ENCODE peak calls at places on chromosomes 7 and 10, in six cellular contexts. One of them, this sample, is unnamed.

GRCh38 chr7:5476001-5476400 is 52.4 kb upstream of the TNRC18 start:
- DNase-seq in K562: no peak
- DNase-seq in GM12878: no peak
- DNase-seq in HepG2: no peak
- DNase-seq in H1: no peak
- DNase-seq in HCT116: no peak
- DNase-seq in this sample: no peak

GRCh38 chr10:90222372-90222771 is 521.0 kb downstream of the KIF20B start:
- DNase-seq in K562: no peak
- DNase-seq in GM12878: no peak
- DNase-seq in HepG2: no peak
- DNase-seq in HCT116: peak; percentile 45
- DNase-seq in H1: no peak
- DNase-seq in this sample: no peak

GRCh38 chr10:96470108-96470743 is 43.5 kb downstream of the TLL2 start:
- DNase-seq in H1: no peak
- DNase-seq in GM12878: no peak
- DNase-seq in HepG2: peak; percentile 18
- DNase-seq in K562: peak; percentile 47
- DNase-seq in HCT116: peak; percentile 24
- DNase-seq in this sample: no peak

GRCh38 chr10:124126139-124126538 is 32.7 kb upstream of the CHST15 start:
- DNase-seq in H1: no peak
- DNase-seq in HepG2: no peak
- DNase-seq in K562: no peak
- DNase-seq in GM12878: no peak
- DNase-seq in HCT116: no peak
- DNase-seq in this sample: no peak

GRCh38 chr7:139916717-139917395 is 87.8 kb downstream of the TBXAS1 start:
- DNase-seq in GM12878: peak; percentile 82
- DNase-seq in HepG2: no peak
- DNase-seq in H1: no peak
- DNase-seq in HCT116: no peak
- DNase-seq in K562: no peak
- DNase-seq in this sample: no peak

GRCh38 chr7:24573554-24574338 is 494 bp downstream of the PALS2 start:
- DNase-seq in GM12878: no peak
- DNase-seq in HCT116: no peak
- DNase-seq in HepG2: peak; percentile 14
- DNase-seq in K562: peak; percentile 71
- DNase-seq in H1: no peak
- DNase-seq in this sample: peak; percentile 52

GRCh38 chr10:112202561-112203241 is 19.1 kb upstream of the GPAM start:
- DNase-seq in GM12878: peak; percentile 28
- DNase-seq in H1: no peak
- DNase-seq in HCT116: peak; percentile 40
- DNase-seq in HepG2: peak; percentile 41
- DNase-seq in K562: no peak
- DNase-seq in this sample: no peak

GRCh38 chr7:133484135-133484534 is 231.3 kb downstream of the EXOC4 start:
- DNase-seq in HepG2: no peak
- DNase-seq in H1: no peak
- DNase-seq in GM12878: no peak
- DNase-seq in K562: no peak
- DNase-seq in HCT116: no peak
- DNase-seq in this sample: no peak

GRCh38 chr7:87935373-87935706 is 1.3 kb downstream of the ADAM22 start:
- DNase-seq in K562: no peak
- DNase-seq in H1: no peak
- DNase-seq in HepG2: no peak
- DNase-seq in GM12878: no peak
- DNase-seq in HCT116: no peak
- DNase-seq in this sample: no peak

GRCh38 chr7:7984424-7984823 is 15.8 kb downstream of the GLCCI1 start:
- DNase-seq in H1: no peak
- DNase-seq in HCT116: no peak
- DNase-seq in HepG2: no peak
- DNase-seq in K562: no peak
- DNase-seq in GM12878: no peak
- DNase-seq in this sample: no peak

GRCh38 chr10:12434277-12434676 is 84.9 kb downstream of the CAMK1D start:
- DNase-seq in K562: no peak
- DNase-seq in HCT116: no peak
- DNase-seq in H1: no peak
- DNase-seq in GM12878: no peak
- DNase-seq in HepG2: no peak
- DNase-seq in this sample: no peak

GRCh38 chr7:151715661-151716338 is 161.1 kb downstream of the PRKAG2 start:
- DNase-seq in HepG2: no peak
- DNase-seq in H1: no peak
- DNase-seq in HCT116: no peak
- DNase-seq in K562: no peak
- DNase-seq in GM12878: no peak
- DNase-seq in this sample: no peak

GRCh38 chr10:17655567-17656146 is 11.7 kb downstream of the STAM start:
- DNase-seq in H1: no peak
- DNase-seq in HCT116: no peak
- DNase-seq in GM12878: peak; percentile 64
- DNase-seq in HepG2: peak; percentile 67
- DNase-seq in K562: peak; percentile 24
- DNase-seq in this sample: no peak

GRCh38 chr10:30435068-30435422 is 1.1 kb downstream of the MAP3K8 start:
- DNase-seq in GM12878: no peak
- DNase-seq in HCT116: no peak
- DNase-seq in K562: no peak
- DNase-seq in H1: no peak
- DNase-seq in HepG2: no peak
- DNase-seq in this sample: no peak

GRCh38 chr10:99784731-99785441 is 2.4 kb downstream of the ABCC2 start:
- DNase-seq in HCT116: no peak
- DNase-seq in HepG2: peak; percentile 59
- DNase-seq in H1: no peak
- DNase-seq in K562: peak; percentile 32
- DNase-seq in GM12878: no peak
- DNase-seq in this sample: no peak

GRCh38 chr10:74824184-74825032 is 2.0 kb upstream of the KAT6B start:
- DNase-seq in HepG2: peak; percentile 15
- DNase-seq in HCT116: no peak
- DNase-seq in K562: peak; percentile 30
- DNase-seq in GM12878: no peak
- DNase-seq in H1: no peak
- DNase-seq in this sample: no peak

GRCh38 chr7:98870071-98870651 is 347 bp upstream of the TMEM130 start:
- DNase-seq in HepG2: no peak
- DNase-seq in K562: peak; percentile 68
- DNase-seq in H1: peak; percentile 47
- DNase-seq in HCT116: no peak
- DNase-seq in GM12878: peak; percentile 31
- DNase-seq in this sample: no peak

GRCh38 chr7:98870807-98871491 is 1.1 kb upstream of the TMEM130 start:
- DNase-seq in HepG2: no peak
- DNase-seq in H1: no peak
- DNase-seq in K562: no peak
- DNase-seq in GM12878: no peak
- DNase-seq in HCT116: no peak
- DNase-seq in this sample: no peak

GRCh38 chr7:98868450-98868849 is 1.4 kb downstream of the TMEM130 start:
- DNase-seq in HCT116: no peak
- DNase-seq in H1: no peak
- DNase-seq in GM12878: no peak
- DNase-seq in HepG2: no peak
- DNase-seq in K562: no peak
- DNase-seq in this sample: no peak

GRCh38 chr7:98869001-98869373 is 827 bp downstream of the TMEM130 start:
- DNase-seq in HepG2: no peak
- DNase-seq in H1: no peak
- DNase-seq in K562: no peak
- DNase-seq in GM12878: no peak
- DNase-seq in HCT116: no peak
- DNase-seq in this sample: no peak

GRCh38 chr7:98869374-98870070 is at the start of gene TMEM130:
- DNase-seq in H1: no peak
- DNase-seq in HepG2: no peak
- DNase-seq in HCT116: no peak
- DNase-seq in GM12878: no peak
- DNase-seq in K562: no peak
- DNase-seq in this sample: no peak
- TF ChIP-seq YY1 in H1: no peak
- TF ChIP-seq YY1 in HepG2: no peak
- TF ChIP-seq YY1 in HCT116: no peak
- TF ChIP-seq YY1 in GM12878: no peak
- TF ChIP-seq YY1 in K562: no peak
- TF ChIP-seq YY1 in this sample: no peak

GRCh38 chr10:35136263-35136815 is 9.7 kb downstream of the CREM start:
- DNase-seq in K562: no peak
- DNase-seq in HepG2: no peak
- DNase-seq in H1: no peak
- DNase-seq in HCT116: no peak
- DNase-seq in GM12878: peak; percentile 66
- DNase-seq in this sample: no peak

GRCh38 chr10:35132727-35133126 is 6.1 kb downstream of the CREM start:
- DNase-seq in HCT116: no peak
- DNase-seq in H1: no peak
- DNase-seq in GM12878: no peak
- DNase-seq in HepG2: no peak
- DNase-seq in K562: no peak
- DNase-seq in this sample: no peak

GRCh38 chr10:35130588-35131146 is 4.0 kb downstream of the CREM start:
- DNase-seq in GM12878: no peak
- DNase-seq in HCT116: no peak
- DNase-seq in K562: no peak
- DNase-seq in HepG2: no peak
- DNase-seq in H1: no peak
- DNase-seq in this sample: no peak

GRCh38 chr10:35135861-35136260 is 9.2 kb downstream of the CREM start:
- DNase-seq in GM12878: no peak
- DNase-seq in K562: no peak
- DNase-seq in H1: no peak
- DNase-seq in HepG2: no peak
- DNase-seq in HCT116: no peak
- DNase-seq in this sample: no peak

DNA sequence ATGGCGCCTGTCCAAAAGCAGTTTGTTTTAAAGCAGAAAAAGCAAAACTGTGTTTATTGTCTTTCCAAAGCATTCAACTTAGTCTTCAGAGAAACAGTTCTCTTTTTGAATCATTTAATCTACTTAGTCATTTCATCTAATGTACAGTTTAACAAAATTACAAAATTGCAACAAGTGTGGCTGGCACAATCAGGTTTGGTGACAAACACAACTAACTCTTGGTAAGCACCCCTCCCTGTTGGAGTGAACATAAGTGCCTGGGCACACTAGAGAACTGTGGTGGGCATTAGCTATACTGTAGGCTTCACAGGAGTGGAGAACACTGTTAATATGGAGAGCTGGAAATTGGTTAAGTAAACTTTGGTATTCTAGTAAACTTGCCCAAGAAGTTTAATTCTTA is 6.9 kb downstream of the CREM start:
- DNase-seq in GM12878: no peak
- DNase-seq in HCT116: no peak
- DNase-seq in HepG2: no peak
- DNase-seq in H1: no peak
- DNase-seq in K562: no peak
- DNase-seq in this sample: no peak
- H3K4me1 ChIP-seq in GM12878: peaks cover 28% of the 10 kb centered on the region
- H3K4me1 ChIP-seq in HCT116: peaks cover 3% of the 10 kb centered on the region
- H3K4me1 ChIP-seq in HepG2: peaks cover 19% of the 10 kb centered on the region
- H3K4me1 ChIP-seq in H1: no peaks in the 10 kb centered on the region
- H3K4me1 ChIP-seq in K562: no peaks in the 10 kb centered on the region
- H3K4me1 ChIP-seq in this sample: no peaks in the 10 kb centered on the region

GRCh38 chr10:68597407-68597806 is 37.3 kb downstream of the TET1 start:
- DNase-seq in K562: no peak
- DNase-seq in HepG2: no peak
- DNase-seq in HCT116: no peak
- DNase-seq in GM12878: no peak
- DNase-seq in H1: no peak
- DNase-seq in this sample: no peak

GRCh38 chr10:68601490-68602265 is 41.5 kb downstream of the TET1 start:
- DNase-seq in HCT116: no peak
- DNase-seq in HepG2: no peak
- DNase-seq in H1: no peak
- DNase-seq in K562: no peak
- DNase-seq in GM12878: peak; percentile 8
- DNase-seq in this sample: no peak

GRCh38 chr10:68598978-68599753 is 39.0 kb downstream of the TET1 start:
- DNase-seq in GM12878: no peak
- DNase-seq in HCT116: no peak
- DNase-seq in K562: peak; percentile 45
- DNase-seq in H1: no peak
- DNase-seq in HepG2: peak; percentile 56
- DNase-seq in this sample: no peak

GRCh38 chr10:68600041-68600778 is 40.1 kb downstream of the TET1 start:
- DNase-seq in HepG2: peak; percentile 95
- DNase-seq in K562: peak; percentile 68
- DNase-seq in H1: peak; percentile 82
- DNase-seq in HCT116: peak; percentile 70
- DNase-seq in GM12878: peak; percentile 48
- DNase-seq in this sample: peak; percentile 89

DNA sequence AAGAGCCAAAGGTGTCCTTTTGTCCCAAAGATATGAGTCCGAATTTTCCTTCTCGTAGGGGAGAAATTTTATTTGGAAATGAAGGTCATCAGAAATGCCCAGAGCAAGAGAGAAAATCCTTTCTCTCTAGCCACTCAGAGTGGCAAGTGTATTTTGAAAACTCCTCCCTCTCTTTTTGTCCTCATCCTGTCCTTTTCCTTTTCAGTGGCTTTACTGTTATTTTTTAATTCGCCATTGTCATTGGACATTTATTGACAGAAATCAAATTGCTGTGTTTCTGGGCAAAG is 39.6 kb downstream of the TET1 start:
- DNase-seq in H1: no peak
- DNase-seq in HCT116: no peak
- DNase-seq in HepG2: no peak
- DNase-seq in GM12878: no peak
- DNase-seq in K562: no peak
- DNase-seq in this sample: no peak
- H3K4me3 ChIP-seq in H1: peak overlapping the region; percentile 34
- H3K4me3 ChIP-seq in HCT116: peak overlapping the region; percentile 58
- H3K4me3 ChIP-seq in HepG2: peak overlapping the region; percentile 76
- H3K4me3 ChIP-seq in GM12878: peak overlapping the region; percentile 70
- H3K4me3 ChIP-seq in K562: peak overlapping the region; percentile 30
- H3K4me3 ChIP-seq in this sample: no peak overlapping the region

GRCh38 chr7:101060992-101061391 is 24.3 kb upstream of the TRIM56 start:
- DNase-seq in HepG2: no peak
- DNase-seq in GM12878: no peak
- DNase-seq in H1: no peak
- DNase-seq in HCT116: no peak
- DNase-seq in K562: no peak
- DNase-seq in this sample: no peak

GRCh38 chr7:101059620-101059942 is 25.7 kb upstream of the TRIM56 start:
- DNase-seq in HepG2: no peak
- DNase-seq in H1: no peak
- DNase-seq in K562: no peak
- DNase-seq in HCT116: no peak
- DNase-seq in GM12878: no peak
- DNase-seq in this sample: no peak

DNA sequence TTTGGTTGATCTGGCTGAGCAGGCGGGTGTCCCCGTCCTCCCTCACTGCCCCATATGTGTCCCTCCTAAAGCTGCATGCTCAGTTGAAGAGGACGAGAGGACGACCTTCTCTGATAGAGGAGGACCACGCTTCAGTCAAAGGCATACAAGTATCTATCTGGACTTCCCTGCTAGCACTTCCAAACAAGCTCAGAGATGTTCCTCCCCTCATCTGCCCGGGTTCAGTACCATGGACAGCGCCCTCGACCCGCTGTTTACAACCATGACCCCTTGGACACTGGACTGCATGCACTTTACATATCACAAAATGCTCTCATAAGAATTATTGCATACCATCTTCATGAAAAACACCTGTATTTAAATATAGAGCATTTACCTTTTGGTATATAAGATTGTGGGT is 26.9 kb upstream of the TRIM56 start:
- DNase-seq in K562: peak; percentile 80
- DNase-seq in HCT116: peak; percentile 8
- DNase-seq in GM12878: no peak
- DNase-seq in H1: no peak
- DNase-seq in HepG2: peak; percentile 48
- DNase-seq in this sample: peak; percentile 60
- TF ChIP-seq YY1 in K562: no peak
- TF ChIP-seq YY1 in HCT116: no peak
- TF ChIP-seq YY1 in GM12878: no peak
- TF ChIP-seq YY1 in H1: no peak
- TF ChIP-seq YY1 in HepG2: no peak
- TF ChIP-seq YY1 in this sample: no peak